ENCODE peak calls at places on chromosomes 11 and 22, in four cellular contexts. Q is lower leg skin, W is GM12892, U is adrenal gland. X is an unnamed sample.

GRCh38 chr22:38828616-38829205 is 15.1 kb downstream of the NPTXR start:
- DNase-seq in Q (no peak), W (no peak), U (no peak), X (no peak)

GRCh38 chr11:46668480-46669085 is 31.8 kb downstream of the ARHGAP1 start:
- DNase-seq in Q (no peak), W (no peak), U (peak; percentile 18), X (no peak)

GRCh38 chr11:130623909-130624668 is 175.6 kb downstream of the ADAMTS15 start:
- DNase-seq in Q (no peak), W (no peak), U (no peak), X (no peak)

GRCh38 chr11:107563702-107564101 is 1.8 kb downstream of the ALKBH8 start:
- DNase-seq in Q (no peak), W (no peak), U (peak; percentile 38), X (peak; percentile 69)

GRCh38 chr22:48782817-48783511 is 1044.7 kb downstream of the BRD1 start:
- DNase-seq in Q (peak; percentile 7), W (no peak), U (no peak), X (no peak)

GRCh38 chr11:17985517-17985916 is 27.3 kb downstream of the SERGEF start:
- DNase-seq in Q (no peak), W (no peak), U (peak; percentile 42), X (no peak)

GRCh38 chr11:82732734-82733443 is 775 bp downstream of the FAM181B start:
- DNase-seq in Q (no peak), W (peak; percentile 9), U (no peak), X (peak; percentile 19)

GRCh38 chr11:61787928-61788491 is 4.4 kb downstream of the TMEM258 start:
- DNase-seq in Q (no peak), W (no peak), U (no peak), X (peak; percentile 73)

GRCh38 chr11:105466582-105467228 is 143.2 kb upstream of the GRIA4 start:
- DNase-seq in Q (no peak), W (no peak), U (no peak), X (no peak)

GRCh38 chr11:11937433-11937832 is 71.0 kb downstream of the DKK3 start:
- DNase-seq in Q (no peak), W (no peak), U (no peak), X (no peak)

GRCh38 chr11:16059332-16059731 is 297.0 kb downstream of the SOX6 start:
- DNase-seq in Q (no peak), W (no peak), U (no peak), X (no peak)

GRCh38 chr11:82523141-82523540 is 210.5 kb downstream of the FAM181B start:
- DNase-seq in Q (no peak), W (no peak), U (peak; percentile 22), X (no peak)

GRCh38 chr11:128772814-128773213 is 78.9 kb downstream of the FLI1 start:
- DNase-seq in Q (peak; percentile 30), W (no peak), U (peak; percentile 51), X (no peak)

GRCh38 chr22:42892571-42893316 is 35.7 kb upstream of the ARFGAP3 start:
- DNase-seq in Q (no peak), W (no peak), U (no peak), X (no peak)

GRCh38 chr22:39545310-39546063 is 12.9 kb upstream of the RPS19BP1 start:
- DNase-seq in Q (no peak), W (no peak), U (peak; percentile 61), X (peak; percentile 74)

GRCh38 chr22:39734866-39735265 is 158.7 kb downstream of the ENTHD1 start:
- DNase-seq in Q (no peak), W (no peak), U (no peak), X (no peak)

GRCh38 chr22:50192825-50193204 is 7.1 kb downstream of the TRABD start:
- DNase-seq in Q (no peak), W (no peak), U (no peak), X (no peak)

GRCh38 chr22:45262195-45262930 is 21.7 kb upstream of the KIAA0930 start:
- DNase-seq in Q (no peak), W (no peak), U (no peak), X (no peak)

GRCh38 chr11:117875397-117876048 is 935 bp downstream of the FXYD6 start:
- DNase-seq in Q (no peak), W (no peak), U (no peak), X (no peak)

GRCh38 chr22:27919943-27920755 is 1.1 kb upstream of the PITPNB start:
- DNase-seq in Q (peak; percentile 23), W (no peak), U (peak; percentile 36), X (no peak)

GRCh38 chr22:32204211-32204855 is 540 bp downstream of the RFPL2 start:
- DNase-seq in Q (no peak), W (no peak), U (no peak), X (no peak)

GRCh38 chr11:123451183-123451907 is 21.3 kb downstream of the GRAMD1B start:
- DNase-seq in Q (no peak), W (no peak), U (no peak), X (no peak)

GRCh38 chr11:12290477-12290922 is 86.9 kb upstream of the PARVA start:
- DNase-seq in Q (no peak), W (no peak), U (no peak), X (no peak)

GRCh38 chr11:128757235-128757711 is 63.4 kb downstream of the FLI1 start:
- DNase-seq in Q (peak; percentile 39), W (peak; percentile 48), U (peak; percentile 42), X (peak; percentile 25)

GRCh38 chr11:44531636-44532035 is 33.8 kb upstream of the CD82 start:
- DNase-seq in Q (no peak), W (no peak), U (no peak), X (peak; percentile 51)

GRCh38 chr11:129865701-129866100 is 29.7 kb downstream of the NFRKB start:
- DNase-seq in Q (no peak), W (no peak), U (no peak), X (no peak)

GRCh38 chr22:23113067-23113846 is 28.5 kb downstream of the RSPH14 start:
- DNase-seq in Q (no peak), W (no peak), U (no peak), X (no peak)

GRCh38 chr11:849951-850776 is 7.5 kb downstream of the TSPAN4 start:
- DNase-seq in Q (no peak), W (no peak), U (no peak), X (no peak)

GRCh38 chr22:37284807-37285355 is 2.6 kb downstream of the CYTH4 start:
- DNase-seq in Q (peak; percentile 56), W (peak; percentile 73), U (peak; percentile 55), X (no peak)

GRCh38 chr11:6747097-6747662 is 24.6 kb downstream of the OR2AG2 start:
- DNase-seq in Q (no peak), W (no peak), U (no peak), X (peak; percentile 17)

GRCh38 chr11:8329961-8330361 is 66.3 kb upstream of the LMO1 start:
- DNase-seq in Q (no peak), W (no peak), U (no peak), X (no peak)

GRCh38 chr22:24099661-24100060 is 81.6 kb upstream of the SUSD2 start:
- DNase-seq in Q (no peak), W (no peak), U (no peak), X (no peak)

GRCh38 chr11:8717876-8718753 is 35.5 kb downstream of the RPL27A start:
- DNase-seq in Q (no peak), W (no peak), U (peak; percentile 85), X (no peak)

GRCh38 chr11:125402436-125402835 is 93.6 kb downstream of the FEZ1 start:
- DNase-seq in Q (no peak), W (no peak), U (peak; percentile 42), X (no peak)

DNA sequence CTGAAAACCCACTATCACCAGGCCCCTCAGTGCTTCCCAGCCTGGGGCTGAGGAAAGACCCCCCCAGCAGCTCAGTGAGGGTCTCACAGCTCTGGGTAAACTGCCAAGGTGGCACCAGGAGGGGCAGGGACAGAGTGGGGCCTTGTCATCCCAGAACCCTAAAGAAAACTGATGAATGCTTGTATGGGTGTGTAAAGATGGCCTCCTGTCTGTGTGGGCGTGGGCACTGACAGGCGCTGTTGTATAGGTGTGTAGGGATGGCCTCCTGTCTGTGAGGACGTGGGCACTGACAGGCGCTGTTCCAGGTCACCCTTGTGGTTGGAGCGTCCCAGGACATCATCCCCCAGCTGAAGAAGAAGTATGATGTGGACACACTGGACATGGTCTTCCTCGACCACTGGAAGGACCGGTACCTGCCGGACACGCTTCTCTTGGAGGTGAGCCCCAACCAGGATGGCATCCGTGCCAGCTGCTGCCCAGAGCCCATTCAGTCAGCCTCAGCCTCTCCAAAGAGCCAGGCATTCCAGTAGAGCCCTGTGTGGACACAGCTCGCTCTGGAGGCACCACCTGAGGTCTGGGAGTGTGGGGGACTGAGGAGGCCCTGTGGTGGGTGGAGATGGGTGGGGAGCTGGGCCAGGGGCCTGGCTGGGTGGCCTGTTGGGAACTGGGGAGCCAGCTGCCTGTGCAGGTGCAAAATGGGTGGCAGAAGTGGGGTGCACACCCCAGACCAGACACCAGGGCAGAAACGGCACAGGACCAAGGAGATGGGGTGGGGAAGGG is 22.4 kb upstream of the TXNRD2 start:
- DNase-seq in Q (no peak), W (no peak), U (no peak), X (no peak)
- TF ChIP-seq POLR2A in Q (no peak), W (peak; percentile 25), U (no peak), X (no peak)

GRCh38 chr22:29837780-29838598 is at the start of gene ASCC2:
- DNase-seq in Q (peak; percentile 100), W (peak; percentile 90), U (peak; percentile 100), X (peak; percentile 99)
- TF ChIP-seq POLR2A in Q (peak; percentile 35), W (peak; percentile 79), U (peak; percentile 89), X (peak; percentile 83)

DNA sequence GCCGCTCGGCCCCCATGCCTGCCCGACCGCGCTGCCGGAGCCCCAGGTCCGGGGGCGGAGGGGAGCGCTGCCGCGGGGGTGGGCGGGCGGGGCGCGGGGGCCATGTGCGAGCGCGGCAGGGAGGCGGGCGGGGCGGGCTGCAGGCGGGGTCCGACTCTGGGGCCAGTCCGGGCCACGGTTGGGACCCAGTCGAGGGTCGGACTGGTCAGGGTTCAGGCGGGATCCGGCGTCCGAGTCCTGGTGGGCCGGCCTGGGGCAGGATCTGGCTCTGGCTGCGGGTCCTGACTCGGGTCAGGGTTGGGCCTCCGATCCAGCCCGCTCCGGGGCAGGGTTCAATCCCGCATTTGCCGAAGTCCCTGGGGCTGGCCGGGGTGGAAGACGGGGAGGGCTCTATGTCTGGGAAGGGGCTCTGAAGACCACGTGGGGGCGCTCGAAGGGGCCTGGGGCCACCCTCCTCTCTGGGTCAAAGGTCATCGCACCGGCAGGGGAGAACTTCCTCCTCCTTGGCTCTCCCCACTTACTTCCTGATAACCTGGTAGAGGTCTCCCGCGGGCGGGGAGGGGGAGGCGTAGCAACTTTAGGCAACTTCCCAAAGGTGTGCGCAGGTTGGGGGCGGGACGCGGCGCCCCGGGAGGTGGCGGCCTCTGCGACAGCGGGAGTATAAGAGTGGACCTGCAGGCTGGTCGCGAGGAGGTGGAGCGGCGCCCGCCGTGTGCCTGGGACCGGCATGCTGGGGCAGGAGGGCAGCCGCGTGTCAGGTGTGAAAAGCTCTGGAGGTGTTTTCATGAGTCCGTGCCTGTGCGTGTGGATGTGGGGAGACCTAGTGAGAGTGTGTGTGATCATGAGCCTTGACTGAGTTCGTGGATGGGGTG is 603 bp downstream of the ESRRA start:
- DNase-seq in Q (peak; percentile 65), W (no peak), U (peak; percentile 74), X (peak; percentile 78)
- TF ChIP-seq POLR2A in Q (no peak), W (peak; percentile 58), U (peak; percentile 38), X (peak; percentile 13)

DNA sequence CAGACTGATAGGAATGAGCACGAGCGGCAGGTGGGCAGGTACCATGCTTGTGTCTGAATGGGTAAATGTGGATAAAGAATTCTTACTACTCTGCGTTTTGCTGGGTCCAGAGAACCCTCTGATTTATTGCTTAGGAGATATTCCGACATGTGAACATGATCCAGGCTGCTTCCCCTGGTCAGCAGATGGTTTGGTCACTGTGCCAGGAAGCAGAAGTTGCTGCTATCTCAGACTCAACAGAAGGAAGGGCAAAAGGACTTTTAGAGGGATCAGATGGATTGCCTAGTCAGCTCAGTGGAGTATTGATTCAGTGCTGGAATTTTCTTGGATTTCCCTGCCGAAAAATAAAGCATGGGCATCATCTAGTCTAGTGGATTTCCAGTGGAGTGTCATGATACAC is 440.1 kb downstream of the NTM start:
- DNase-seq in Q (no peak), W (no peak), U (no peak), X (no peak)
- TF ChIP-seq POLR2A in Q (no peak), W (no peak), U (no peak), X (no peak)

GRCh38 chr11:67373916-67374570 is 645 bp upstream of the CLCF1 start:
- DNase-seq in Q (peak; percentile 77), W (peak; percentile 65), U (peak; percentile 90), X (peak; percentile 86)
- TF ChIP-seq POLR2A in Q (no peak), W (no peak), U (peak; percentile 62), X (no peak)

X was measured in erythroblast.